ENCODE peak calls at places on chromosomes 11 and 22, in eight cellular contexts. P is AG04450; M is amniotic stem cell; O is activated CD4-positive, alpha-beta T cell treated with anti-CD3 and anti-CD28 coated beads, Interleukin-2, amount 50 U/mL, for 4 hours; A is non-pigmented ciliary epithelial cell; S is globus pallidus; F is NCI-H2029; T is activated T-helper 1 cell treated with anti-CD3 and anti-CD28 coated beads, Interleukin-12 subunit alpha, Interleukin-12 subunit beta, Interleukin-2, Interleukin-4 antibody, amounts not matched to agents 30 ng/mL and 10 ng/mL and 1 ng/mL, durations not matched to agents 14 hours and 24 hours and 36 hours. R is an unnamed sample.

GRCh38 chr11:71255323-71255722 is 2.9 kb upstream of the SHANK2 start:
- DNase-seq in O (no peak), A (no peak), F (no peak), M (no peak), S (no peak), P (no peak), T (no peak), R (no peak)

GRCh38 chr22:41687901-41688364 is 734 bp downstream of the SNU13 start:
- DNase-seq in M (no peak), S (peak; percentile 18), P (no peak), T (no peak), A (no peak), O (no peak), F (no peak), R (no peak)

GRCh38 chr11:76721755-76722677 is 51.5 kb upstream of the LRRC32 start:
- DNase-seq in A (peak; percentile 23), M (peak; percentile 73), F (peak; percentile 67), S (peak; percentile 72), P (peak; percentile 57), T (peak; percentile 56), O (peak; percentile 69), R (peak; percentile 69)

GRCh38 chr11:5564259-5565019 is 16.1 kb upstream of the OR52H1 start:
- DNase-seq in T (no peak), S (no peak), F (no peak), M (no peak), O (no peak), P (no peak), A (no peak), R (no peak)

GRCh38 chr11:36249271-36249670 is 40.0 kb downstream of the COMMD9 start:
- DNase-seq in P (peak; percentile 77), M (peak; percentile 74), S (no peak), F (no peak), T (no peak), A (peak; percentile 82), O (no peak), R (no peak)

GRCh38 chr11:69637956-69638871 is 2.7 kb upstream of the CCND1 start:
- DNase-seq in P (no peak), O (no peak), F (no peak), S (no peak), T (no peak), M (no peak), A (no peak), R (no peak)

GRCh38 chr11:21814169-21814568 is 378.7 kb upstream of the ANO5 start:
- DNase-seq in S (no peak), M (no peak), O (no peak), P (no peak), F (peak; percentile 58), T (no peak), A (peak; percentile 51), R (no peak)

GRCh38 chr11:124108158-124108557 is 7.1 kb upstream of the VWA5A start:
- DNase-seq in F (no peak), M (no peak), P (no peak), T (no peak), O (no peak), S (no peak), A (no peak), R (peak; percentile 37)

GRCh38 chr11:104968365-104968855 is at the start of gene CASP4:
- DNase-seq in O (no peak), M (peak; percentile 52), A (peak; percentile 40), F (peak; percentile 76), T (no peak), P (peak; percentile 27), S (peak; percentile 16), R (peak; percentile 78)

GRCh38 chr11:95968585-95968984 is 44.7 kb upstream of the MTMR2 start:
- DNase-seq in A (no peak), F (no peak), P (no peak), S (peak; percentile 7), O (no peak), T (no peak), M (no peak), R (no peak)

GRCh38 chr11:106473089-106473722 is 395.7 kb downstream of the AASDHPPT start:
- DNase-seq in P (no peak), S (no peak), T (no peak), M (no peak), A (no peak), O (no peak), F (no peak), R (no peak)

GRCh38 chr22:34765115-34765514 is 300.8 kb upstream of the ISX start:
- DNase-seq in S (no peak), F (no peak), P (no peak), A (no peak), T (no peak), O (no peak), M (no peak), R (no peak)

GRCh38 chr11:5881756-5882155 is 1.3 kb downstream of the OR52E4 start:
- DNase-seq in O (no peak), M (no peak), F (no peak), S (no peak), T (no peak), P (no peak), A (no peak), R (no peak)

R was measured in NCI-H774.